ENCODE peak calls at places on chromosomes 11 and 22, in four cellular contexts. W, I, S and E are unnamed samples.

GRCh38 chr11:97909544-97910394 is 1111.0 kb upstream of the CNTN5 start:
- DNase-seq in S (no peak), W (no peak), I (no peak), E (no peak)

GRCh38 chr22:24845036-24845918 is 39.3 kb downstream of the SGSM1 start:
- DNase-seq in I (no peak), S (peak), W (no peak), E (no peak)

GRCh38 chr11:70687716-70688115 is 289.4 kb downstream of the CTTN start:
- DNase-seq in W (no peak), S (no peak), I (no peak), E (no peak)

GRCh38 chr11:45188127-45188526 is 41.7 kb downstream of the PRDM11 start:
- DNase-seq in W (no peak), S (no peak), I (no peak), E (no peak)

GRCh38 chr11:131064373-131064991 is 148.2 kb upstream of the SNX19 start:
- DNase-seq in S (peak), I (peak), W (peak), E (peak)

GRCh38 chr11:58394195-58394594 is 12.5 kb downstream of the OR5B3 start:
- DNase-seq in I (no peak), S (no peak), W (peak), E (no peak)

GRCh38 chr11:108117746-108118371 is 3.5 kb upstream of the ACAT1 start:
- DNase-seq in S (no peak), I (peak), W (peak), E (no peak)

GRCh38 chr22:20116376-20116950 is 559 bp downstream of the RANBP1 start:
- DNase-seq in I (peak), W (no peak), S (no peak), E (no peak)

GRCh38 chr11:126502159-126502558 is 146.7 kb downstream of the ST3GAL4 start:
- DNase-seq in W (no peak), S (no peak), I (no peak), E (no peak)

GRCh38 chr22:45953178-45953577 is 23.8 kb downstream of the WNT7B start:
- DNase-seq in I (no peak), W (no peak), S (no peak), E (no peak)

GRCh38 chr22:42700355-42700754 is 20.3 kb downstream of the A4GALT start:
- DNase-seq in I (no peak), S (no peak), W (no peak), E (no peak)

GRCh38 chr22:42701694-42702093 is 19.0 kb downstream of the A4GALT start:
- DNase-seq in W (no peak), I (no peak), S (no peak), E (no peak)

GRCh38 chr22:42700901-42701300 is 19.8 kb downstream of the A4GALT start:
- DNase-seq in W (no peak), S (no peak), I (no peak), E (no peak)

GRCh38 chr22:42704896-42705295 is 15.8 kb downstream of the A4GALT start:
- DNase-seq in S (no peak), W (no peak), I (no peak), E (no peak)

DNA sequence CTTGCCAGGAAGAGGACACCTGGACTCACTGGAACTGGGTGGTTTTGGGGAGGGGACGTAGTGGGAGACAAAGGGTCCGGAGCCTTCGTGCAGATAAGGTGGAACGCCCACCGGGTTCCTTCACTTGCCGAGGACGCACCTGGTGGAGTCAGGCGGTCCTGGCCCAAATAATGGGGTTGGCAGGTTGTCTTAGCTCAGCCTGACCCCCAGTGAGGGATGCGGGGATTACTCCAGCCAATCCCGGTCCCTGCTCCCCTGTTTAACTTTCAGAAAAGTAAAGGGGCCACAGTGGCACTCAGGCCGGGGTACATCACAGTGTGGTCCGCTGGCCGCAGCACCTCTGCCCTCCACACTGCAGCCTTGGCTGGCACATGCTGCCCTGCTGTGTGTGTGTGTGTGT is 18.0 kb downstream of the A4GALT start:
- DNase-seq in S (no peak), W (no peak), I (no peak), E (no peak)
- TF ChIP-seq CTCF in S (no peak), W (no peak), I (no peak), E (no peak)

GRCh38 chr22:38153821-38154562 is 27.6 kb downstream of the PLA2G6 start:
- DNase-seq in W (no peak), I (no peak), S (no peak), E (no peak)
- TF ChIP-seq CTCF in W (no peak), I (no peak), S (no peak), E (no peak)

GRCh38 chr11:46903846-46904245 is 14.5 kb downstream of the LRP4 start:
- DNase-seq in I (no peak), W (no peak), S (no peak), E (no peak)
- TF ChIP-seq CTCF in I (no peak), W (no peak), S (no peak), E (no peak)

DNA sequence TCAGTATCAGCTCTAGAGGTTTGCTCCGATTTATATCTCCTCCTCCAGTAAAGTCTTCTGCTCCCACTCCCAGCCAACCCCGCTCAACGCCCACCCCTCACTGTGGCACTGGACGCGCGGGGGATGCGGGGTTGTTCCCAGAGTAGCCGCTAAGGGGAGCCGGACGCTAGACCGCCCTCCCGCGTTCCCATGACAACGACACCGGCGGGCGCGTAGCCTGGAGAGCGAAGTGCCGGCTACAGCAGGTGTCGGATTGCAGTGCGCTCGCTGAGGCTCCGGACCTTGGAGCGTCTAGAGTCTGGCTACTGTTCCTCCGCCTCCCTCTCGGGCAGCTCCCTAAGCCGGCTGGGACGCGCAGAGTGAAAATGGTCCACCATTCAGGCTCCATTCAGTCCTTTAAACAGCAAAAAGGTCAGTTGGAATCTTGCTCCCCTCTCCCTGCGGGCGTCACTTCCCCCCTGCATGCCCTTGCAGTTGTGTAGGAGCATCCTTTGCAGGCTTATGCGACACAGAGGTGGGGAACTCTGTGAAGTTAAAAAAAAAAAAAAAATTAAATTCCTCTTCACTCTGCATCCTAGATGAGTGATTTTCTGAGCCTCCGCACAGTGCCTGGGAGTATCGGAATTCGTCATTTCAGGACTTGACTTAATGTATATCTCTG is at the start of gene ANO3:
- DNase-seq in I (peak), S (peak), W (peak), E (peak)
- TF ChIP-seq CTCF in I (peak), S (peak), W (peak), E (peak)

DNA sequence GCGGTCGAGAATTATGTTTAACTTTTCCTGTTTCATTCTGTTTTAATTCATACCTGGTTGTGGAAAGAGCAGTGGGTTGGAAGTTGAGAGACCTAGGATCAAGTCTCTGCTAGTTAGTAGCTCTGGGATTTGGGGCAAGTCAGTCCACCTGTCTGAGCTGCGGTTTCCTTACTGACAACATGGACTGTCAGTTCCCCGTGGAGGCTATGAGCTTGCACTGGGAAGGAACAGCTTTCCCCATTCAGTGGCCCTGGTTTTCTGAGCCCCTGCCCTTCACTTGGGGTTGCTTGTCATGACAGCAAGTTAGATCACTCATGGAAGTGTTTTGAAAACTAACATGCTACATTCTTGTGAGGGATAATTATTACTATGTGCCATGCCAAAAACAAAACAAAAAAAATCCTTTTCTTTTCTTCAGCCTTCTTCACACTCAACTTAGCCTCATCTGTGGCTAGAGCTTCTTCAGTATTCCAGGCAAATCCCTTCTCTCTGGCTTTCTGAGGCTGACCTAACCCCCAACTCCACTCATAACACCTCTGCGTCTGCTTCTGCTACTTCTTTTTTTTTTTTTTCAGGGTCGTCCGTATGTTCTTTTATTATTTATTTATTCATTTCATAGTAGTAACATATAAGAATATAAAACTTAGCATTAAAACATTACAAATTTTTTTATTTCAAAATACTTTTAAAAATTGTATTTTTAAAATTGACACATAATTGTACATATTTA is 43.0 kb upstream of the ZBED5 start:
- DNase-seq in W (no peak), S (peak), I (no peak), E (no peak)
- TF ChIP-seq CTCF in W (no peak), S (no peak), I (no peak), E (no peak)

GRCh38 chr22:42396621-42397331 is 35.4 kb downstream of the NFAM1 start:
- DNase-seq in W (no peak), I (peak), S (no peak), E (no peak)
- TF ChIP-seq CTCF in W (peak), I (peak), S (no peak), E (no peak)

GRCh38 chr11:12402027-12402426 is 24.7 kb downstream of the PARVA start:
- DNase-seq in W (no peak), I (no peak), S (no peak), E (no peak)
- TF ChIP-seq CTCF in W (no peak), I (no peak), S (no peak), E (no peak)